ENCODE peak calls at places on chromosomes 2 and 18, in seven cellular contexts. O is ovary, R is spleen, U is breast epithelium, I is H54, Y is A549, L is Peyer's patch. H is an unnamed sample.

GRCh38 chr2:136141510-136142154 is 23.7 kb upstream of the CXCR4 start:
- DNase-seq in O (no peak), U (no peak), R (no peak), Y (no peak), L (no peak), I (no peak), H (peak)

GRCh38 chr2:146734042-146734715 is 1110.7 kb upstream of the ACVR2A start:
- DNase-seq in O (no peak), L (no peak), U (no peak), I (peak), R (no peak), Y (peak), H (peak)

GRCh38 chr18:3256693-3257626 is 5.0 kb upstream of the MYL12B start:
- DNase-seq in O (no peak), R (no peak), Y (peak), L (no peak), I (no peak), U (no peak), H (no peak)

GRCh38 chr18:12048827-12049175 is 44.8 kb upstream of the ANKRD62 start:
- DNase-seq in U (no peak), L (no peak), R (no peak), O (no peak), Y (no peak), I (no peak), H (no peak)

GRCh38 chr2:111938392-111938791 is 40.0 kb downstream of the MERTK start:
- DNase-seq in U (no peak), L (no peak), Y (no peak), O (no peak), I (no peak), R (no peak), H (no peak)

GRCh38 chr2:101395545-101396351 is 8.4 kb upstream of the CREG2 start:
- DNase-seq in I (no peak), Y (no peak), U (no peak), R (no peak), L (no peak), O (no peak), H (no peak)

GRCh38 chr2:37189452-37190153 is 1.1 kb upstream of the SULT6B1 start:
- DNase-seq in Y (peak), U (peak), L (no peak), O (peak), R (no peak), I (peak), H (peak)

GRCh38 chr2:98807221-98807620 is 76.3 kb upstream of the MGAT4A start:
- DNase-seq in U (no peak), I (no peak), L (no peak), Y (no peak), O (no peak), R (no peak), H (no peak)

GRCh38 chr2:106974891-106975290 is 88.9 kb upstream of the ST6GAL2 start:
- DNase-seq in L (no peak), I (no peak), O (no peak), R (no peak), U (no peak), Y (no peak), H (no peak)

GRCh38 chr2:2642906-2643890 is 312.1 kb upstream of the MYT1L start:
- DNase-seq in Y (no peak), R (no peak), L (no peak), I (no peak), U (no peak), O (no peak), H (no peak)

GRCh38 chr2:73981081-73981968 is 3.4 kb upstream of the TET3 start:
- DNase-seq in L (peak), R (peak), I (no peak), Y (peak), O (peak), U (no peak), H (peak)

GRCh38 chr2:58734365-58734764 is 493.2 kb upstream of the FANCL start:
- DNase-seq in I (peak), U (no peak), R (no peak), L (no peak), O (no peak), Y (peak), H (no peak)

GRCh38 chr2:47344890-47345583 is 57.9 kb upstream of the MSH2 start:
- DNase-seq in L (peak), Y (peak), I (peak), O (peak), U (peak), R (peak), H (peak)

GRCh38 chr2:133892352-133892913 is 324.2 kb upstream of the NCKAP5 start:
- DNase-seq in Y (no peak), L (no peak), O (no peak), U (no peak), I (no peak), R (no peak), H (no peak)

GRCh38 chr2:171566099-171566498 is 43.8 kb downstream of the CYBRD1 start:
- DNase-seq in U (no peak), L (no peak), R (no peak), Y (no peak), I (no peak), O (no peak), H (no peak)

GRCh38 chr18:5294113-5294617 is 1.4 kb downstream of the ZBTB14 start:
- DNase-seq in O (no peak), U (peak), L (peak), I (no peak), R (no peak), Y (no peak), H (peak)

GRCh38 chr2:186913870-186914269 is 64.9 kb upstream of the ZSWIM2 start:
- DNase-seq in Y (no peak), I (no peak), R (no peak), L (no peak), U (no peak), O (no peak), H (no peak)

GRCh38 chr2:205754285-205754923 is 72.1 kb downstream of the NRP2 start:
- DNase-seq in I (no peak), L (no peak), U (no peak), Y (no peak), R (no peak), O (no peak), H (no peak)

GRCh38 chr2:200744252-200744651 is 67.5 kb upstream of the BZW1 start:
- DNase-seq in L (no peak), Y (no peak), I (no peak), R (no peak), O (no peak), U (no peak), H (no peak)

GRCh38 chr2:33069894-33070651 is 123.3 kb downstream of the LTBP1 start:
- DNase-seq in L (no peak), Y (peak), I (peak), U (peak), R (no peak), O (no peak), H (peak)

GRCh38 chr18:68837665-68838390 is 39.9 kb downstream of the CCDC102B start:
- DNase-seq in Y (no peak), U (no peak), I (no peak), O (no peak), R (no peak), L (no peak), H (no peak)

GRCh38 chr2:17543131-17543660 is 2.7 kb downstream of the VSNL1 start:
- DNase-seq in I (no peak), O (no peak), U (no peak), R (no peak), L (no peak), Y (no peak), H (no peak)

GRCh38 chr2:186972281-186972970 is 123.5 kb upstream of the ZSWIM2 start:
- DNase-seq in Y (no peak), R (no peak), U (no peak), O (no peak), I (no peak), L (no peak), H (no peak)

GRCh38 chr2:219249203-219249980 is 3.7 kb upstream of the TUBA4B start:
- DNase-seq in O (peak), I (peak), R (peak), L (peak), Y (peak), U (peak), H (peak)

DNA sequence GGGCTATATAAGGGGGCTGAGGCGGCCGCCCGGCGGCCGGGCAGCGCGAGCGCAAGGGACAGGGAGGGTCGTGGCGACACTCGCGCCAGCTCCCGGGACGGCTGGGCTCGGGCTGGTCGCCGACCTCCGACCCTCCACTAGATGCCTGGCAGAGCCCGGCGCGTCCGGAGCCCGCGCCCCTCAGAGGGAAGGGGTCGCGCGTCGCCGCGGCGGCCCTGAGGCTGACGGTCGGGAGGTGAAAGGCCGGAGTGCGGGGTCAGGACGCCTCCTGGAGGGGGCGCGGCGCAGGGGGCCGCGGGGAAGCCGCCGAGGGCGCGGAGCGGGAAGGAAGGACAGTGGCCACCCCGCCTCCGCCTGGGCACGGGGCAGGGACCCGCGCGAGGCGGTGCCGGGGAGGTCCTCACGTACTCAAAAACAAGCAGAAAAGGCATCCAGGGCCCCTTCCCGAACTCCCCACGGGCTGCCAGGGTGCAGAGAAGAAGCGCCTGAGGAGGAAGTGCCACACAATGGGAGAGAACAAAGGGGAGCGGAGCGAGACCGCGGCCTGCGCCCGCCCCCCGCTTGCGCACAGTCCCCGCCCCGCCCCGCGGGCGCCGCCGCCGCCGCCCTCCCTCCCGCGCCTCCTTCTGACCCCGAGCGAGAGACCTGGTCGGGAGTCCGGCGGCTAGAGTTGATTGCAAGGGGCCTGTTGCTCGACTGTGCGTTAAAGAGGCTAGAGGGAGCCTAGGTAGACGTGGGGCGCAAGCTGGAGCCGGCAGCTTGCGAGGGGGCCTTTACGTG is 791 bp upstream of the KLF7 start:
- DNase-seq in Y (peak), O (peak), L (peak), R (peak), I (peak), U (peak), H (peak)
- TF ChIP-seq POLR2A in Y (peak), O (peak), L (peak), R (peak), I (peak), U (peak), H (peak)

GRCh38 chr2:7671312-7671711 is 754.1 kb downstream of the RNF144A start:
- DNase-seq in O (no peak), Y (no peak), U (no peak), R (no peak), I (no peak), L (no peak), H (no peak)

GRCh38 chr2:7673843-7674242 is 756.6 kb downstream of the RNF144A start:
- DNase-seq in L (no peak), R (no peak), Y (no peak), I (no peak), U (no peak), O (no peak), H (no peak)

GRCh38 chr2:7672027-7672684 is 754.9 kb downstream of the RNF144A start:
- DNase-seq in R (peak), Y (peak), U (no peak), O (no peak), I (peak), L (peak), H (peak)

GRCh38 chr2:7673101-7673500 is 755.9 kb downstream of the RNF144A start:
- DNase-seq in R (no peak), Y (no peak), L (no peak), O (no peak), U (no peak), I (no peak), H (no peak)

GRCh38 chr2:7672685-7673071 is 755.5 kb downstream of the RNF144A start:
- DNase-seq in L (no peak), I (no peak), Y (no peak), R (no peak), U (no peak), O (no peak), H (no peak)
- TF ChIP-seq POLR2A in L (no peak), I (no peak), Y (no peak), R (no peak), U (no peak), O (no peak), H (no peak)

GRCh38 chr2:231604101-231604684 is 11.5 kb downstream of the TEX44 start:
- DNase-seq in U (peak), Y (no peak), L (no peak), O (no peak), I (peak), R (peak), H (no peak)
- TF ChIP-seq POLR2A in U (peak), Y (peak), L (peak), O (peak), I (peak), R (no peak), H (no peak)

GRCh38 chr2:60806988-60807681 is 51.1 kb downstream of the PAPOLG start:
- DNase-seq in I (peak), R (peak), O (no peak), U (no peak), L (no peak), Y (no peak), H (peak)
- TF ChIP-seq POLR2A in I (no peak), R (no peak), O (no peak), U (no peak), L (no peak), Y (no peak), H (no peak)

DNA sequence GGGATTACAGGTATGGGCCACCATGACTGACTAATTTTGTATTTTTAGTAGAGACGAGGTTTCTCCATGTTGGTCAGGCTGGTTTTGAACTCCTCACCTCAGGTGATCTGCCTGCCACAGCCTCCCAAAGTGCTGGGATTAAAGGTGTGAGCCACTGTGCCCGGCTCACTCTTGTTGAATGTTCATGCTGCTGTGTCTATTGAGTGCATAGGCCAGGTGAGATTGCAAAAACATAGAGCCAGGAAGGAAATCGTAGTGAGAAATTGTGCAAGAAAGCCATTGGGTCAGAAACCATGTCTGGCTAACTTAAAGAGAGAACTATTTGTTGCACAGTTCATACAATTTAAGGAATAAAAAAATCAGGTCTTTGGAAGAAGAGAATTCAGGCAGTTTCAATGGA is 45.5 kb upstream of the FZD5 start:
- DNase-seq in Y (no peak), L (no peak), U (no peak), I (no peak), R (no peak), O (no peak), H (no peak)
- TF ChIP-seq POLR2A in Y (no peak), L (no peak), U (no peak), I (no peak), R (no peak), O (no peak), H (no peak)

GRCh38 chr18:35062408-35062807 is 21.2 kb downstream of the MAPRE2 start:
- DNase-seq in Y (no peak), L (no peak), I (no peak), R (no peak), O (no peak), U (no peak), H (no peak)
- TF ChIP-seq POLR2A in Y (no peak), L (no peak), I (no peak), R (no peak), O (no peak), U (no peak), H (no peak)

GRCh38 chr18:48800877-48801727 is 149.7 kb downstream of the SMAD7 start:
- DNase-seq in Y (no peak), L (no peak), R (peak), U (no peak), O (peak), I (no peak), H (no peak)
- TF ChIP-seq POLR2A in Y (no peak), L (no peak), R (no peak), U (no peak), O (no peak), I (no peak), H (no peak)

H was measured in erythroblast.